ENCODE peak calls at places on chromosome 2, in eight cellular contexts. L, P, Z, A, K, Q, B and C are unnamed samples.

GRCh38 chr2:118856978-118857676 is 9.7 kb upstream of the EN1 start:
- DNase-seq in L (peak; percentile 30), P (no peak), Z (no peak), A (no peak), K (no peak), Q (peak; percentile 45), B (no peak), C (no peak)

GRCh38 chr2:226687641-226688253 is 111.9 kb downstream of the IRS1 start:
- DNase-seq in L (no peak), P (no peak), Z (no peak), A (no peak), K (no peak), Q (no peak), B (peak; percentile 33), C (no peak)

GRCh38 chr2:23513881-23514793 is 129.2 kb downstream of the KLHL29 start:
- DNase-seq in L (no peak), P (peak; percentile 15), Z (no peak), A (peak; percentile 86), K (no peak), Q (no peak), B (no peak), C (no peak)

GRCh38 chr2:216216951-216217903 is 108.1 kb downstream of the XRCC5 start:
- DNase-seq in L (peak; percentile 58), P (no peak), Z (peak; percentile 74), A (no peak), K (no peak), Q (no peak), B (peak; percentile 55), C (no peak)

GRCh38 chr2:140033638-140034037 is 1253.4 kb upstream of the NXPH2 start:
- DNase-seq in L (no peak), P (no peak), Z (no peak), A (no peak), K (no peak), Q (no peak), B (no peak), C (no peak)

GRCh38 chr2:131431336-131431735 is 44.6 kb upstream of the TUBA3D start:
- DNase-seq in L (no peak), P (no peak), Z (peak; percentile 75), A (no peak), K (no peak), Q (no peak), B (no peak), C (no peak)

GRCh38 chr2:32009479-32010256 is 1.1 kb downstream of the MEMO1 start:
- DNase-seq in L (peak; percentile 81), P (peak; percentile 40), Z (peak; percentile 24), A (peak; percentile 73), K (no peak), Q (peak; percentile 64), B (no peak), C (no peak)

GRCh38 chr2:160299540-160299939 is 99.5 kb upstream of the ITGB6 start:
- DNase-seq in L (no peak), P (no peak), Z (no peak), A (no peak), K (no peak), Q (no peak), B (peak; percentile 85), C (no peak)

DNA sequence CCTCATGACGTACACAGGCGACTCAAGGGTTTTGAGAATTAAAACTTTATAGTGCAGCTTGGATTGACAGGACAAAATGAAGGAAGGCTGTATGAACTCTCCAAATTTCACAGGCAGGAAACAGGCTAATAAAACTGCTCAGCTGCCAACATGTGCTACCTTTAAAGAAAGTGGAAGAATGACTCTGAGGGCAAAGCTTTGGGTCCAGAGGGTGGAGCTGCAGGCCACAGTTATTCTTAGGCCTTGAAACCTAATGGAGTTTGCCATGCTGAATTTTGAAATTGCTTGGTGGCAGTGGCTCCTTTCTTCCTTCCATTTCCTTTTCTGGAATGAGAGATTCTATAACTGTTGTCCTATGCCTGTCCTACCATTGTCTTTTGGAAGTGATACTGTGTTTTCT is 34.8 kb downstream of the HAT1 start:
- DNase-seq in L (no peak), P (no peak), Z (peak; percentile 6), A (no peak), K (peak; percentile 5), Q (peak; percentile 9), B (no peak), C (no peak)
- TF ChIP-seq CTCF in L (no peak), P (no peak), Z (no peak), A (no peak), K (peak; percentile 45), Q (peak; percentile 26), B (peak; percentile 8), C (no peak)

GRCh38 chr2:9939587-9940485 is 11.7 kb upstream of the GRHL1 start:
- DNase-seq in L (no peak), P (no peak), Z (no peak), A (no peak), K (no peak), Q (no peak), B (no peak), C (no peak)
- TF ChIP-seq CTCF in L (no peak), P (no peak), Z (no peak), A (no peak), K (no peak), Q (no peak), B (no peak), C (no peak)

GRCh38 chr2:37287966-37288365 is 36.7 kb downstream of the PRKD3 start:
- DNase-seq in L (peak; percentile 46), P (no peak), Z (no peak), A (no peak), K (no peak), Q (peak; percentile 7), B (peak; percentile 31), C (no peak)
- TF ChIP-seq CTCF in L (peak; percentile 43), P (peak; percentile 6), Z (no peak), A (no peak), K (no peak), Q (peak; percentile 24), B (peak; percentile 12), C (peak; percentile 26)

GRCh38 chr2:18883626-18884456 is 294.5 kb upstream of the NT5C1B start:
- DNase-seq in L (no peak), P (no peak), Z (peak; percentile 67), A (no peak), K (no peak), Q (peak; percentile 11), B (peak; percentile 41), C (no peak)
- TF ChIP-seq CTCF in L (peak; percentile 58), P (no peak), Z (peak; percentile 47), A (no peak), K (peak; percentile 48), Q (peak; percentile 47), B (peak; percentile 46), C (peak; percentile 42)

GRCh38 chr2:239227661-239228371 is 173.0 kb downstream of the HDAC4 start:
- DNase-seq in L (peak; percentile 82), P (peak; percentile 73), Z (no peak), A (peak; percentile 73), K (no peak), Q (no peak), B (no peak), C (no peak)

GRCh38 chr2:239225456-239225855 is 175.4 kb downstream of the HDAC4 start:
- DNase-seq in L (no peak), P (no peak), Z (no peak), A (peak; percentile 73), K (no peak), Q (no peak), B (no peak), C (no peak)

GRCh38 chr2:239227111-239227581 is 173.7 kb downstream of the HDAC4 start:
- DNase-seq in L (no peak), P (no peak), Z (no peak), A (peak; percentile 83), K (no peak), Q (no peak), B (no peak), C (no peak)

GRCh38 chr2:239225921-239226561 is 174.8 kb downstream of the HDAC4 start:
- DNase-seq in L (no peak), P (no peak), Z (peak; percentile 69), A (peak; percentile 74), K (peak; percentile 63), Q (no peak), B (no peak), C (no peak)

GRCh38 chr2:239226677-239227076 is 174.1 kb downstream of the HDAC4 start:
- DNase-seq in L (no peak), P (no peak), Z (no peak), A (peak; percentile 66), K (no peak), Q (no peak), B (no peak), C (no peak)
- TF ChIP-seq CTCF in L (no peak), P (no peak), Z (no peak), A (no peak), K (peak; percentile 10), Q (no peak), B (no peak), C (no peak)

DNA sequence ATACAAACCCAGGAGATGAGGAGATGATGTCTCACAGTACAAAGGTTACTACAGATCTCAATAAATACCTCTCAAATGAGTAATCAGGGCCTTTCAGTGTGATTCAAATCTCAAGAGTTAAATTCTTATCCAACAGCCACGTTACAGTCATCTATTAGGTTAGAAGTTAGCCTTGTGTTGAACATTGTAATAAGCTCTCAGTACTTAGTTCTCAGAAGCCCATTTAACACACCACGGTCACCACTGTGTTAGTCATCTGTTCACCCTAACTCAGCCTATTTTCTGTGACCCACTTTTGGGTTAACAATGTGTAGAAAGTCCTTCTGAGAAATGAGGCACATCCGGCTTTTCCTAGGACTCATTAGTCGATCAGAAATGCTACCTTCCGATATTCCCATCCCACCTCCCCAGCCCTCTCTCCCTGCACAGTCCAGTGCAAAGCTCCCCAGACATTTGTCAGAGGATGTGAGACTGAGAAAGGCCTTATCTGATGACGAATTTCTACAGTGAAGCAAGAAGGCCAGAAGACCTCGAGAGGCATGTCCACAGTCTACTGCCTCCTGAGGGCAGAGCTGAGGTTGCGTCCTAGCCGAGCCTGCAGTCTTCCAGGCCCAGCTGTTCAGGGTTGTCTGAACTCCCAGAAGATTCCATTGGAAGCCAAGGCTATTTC is 92.5 kb downstream of the ACTR2 start:
- DNase-seq in L (no peak), P (peak; percentile 55), Z (peak; percentile 88), A (no peak), K (peak; percentile 83), Q (no peak), B (peak; percentile 98), C (peak; percentile 91)
- TF ChIP-seq CTCF in L (peak; percentile 62), P (no peak), Z (peak; percentile 69), A (no peak), K (peak; percentile 70), Q (peak; percentile 19), B (peak; percentile 72), C (peak; percentile 66)

DNA sequence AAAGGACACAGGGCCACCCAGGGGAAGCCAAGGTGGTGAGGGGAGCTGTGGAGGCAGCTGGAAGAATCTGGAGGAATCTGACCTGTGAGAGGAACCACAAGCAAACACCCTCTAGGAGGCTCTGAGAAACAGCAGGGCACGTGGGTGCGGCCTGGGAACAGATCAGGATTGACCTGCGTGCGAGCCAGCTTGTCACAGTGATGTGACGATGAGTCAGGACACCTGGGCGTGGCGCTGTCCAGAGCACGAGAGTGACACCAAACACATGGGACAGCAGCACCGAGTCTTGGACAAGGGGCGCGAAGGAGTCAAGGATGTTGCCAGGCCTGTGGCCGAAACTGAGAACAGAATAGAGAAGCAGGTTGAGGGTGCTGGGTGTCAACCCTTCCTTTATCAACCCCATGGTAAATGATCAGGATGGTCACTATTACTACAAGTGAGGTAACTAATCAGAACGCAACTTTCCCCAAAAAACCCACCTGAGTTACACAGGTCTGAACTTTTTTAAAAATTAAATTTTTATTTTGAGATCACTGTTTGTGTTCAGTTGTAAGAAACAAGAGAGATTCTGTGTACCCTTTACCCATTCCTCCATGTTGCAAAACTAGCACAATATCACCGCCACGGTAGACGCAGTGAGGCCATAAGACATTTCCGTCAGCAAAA is 637 bp upstream of the SFT2D3 start:
- DNase-seq in L (no peak), P (peak; percentile 85), Z (no peak), A (peak; percentile 82), K (no peak), Q (peak; percentile 77), B (no peak), C (no peak)
- TF ChIP-seq CTCF in L (no peak), P (no peak), Z (no peak), A (no peak), K (no peak), Q (no peak), B (no peak), C (no peak)